ENCODE peak calls at places on chromosomes 12 and 14, in five cellular contexts. C is effector memory CD4-positive, alpha-beta T cell; Q is K562; Y is GM23248; G is neural progenitor cell. N is an unnamed sample. For H3K4me1, the result is how much of the 10 kb centered on the place peaks cover.

GRCh38 chr12:31588976-31589375 is 2.0 kb downstream of the DENND5B start:
- DNase-seq in C (no peak), Q (no peak), Y (peak), G (no peak), N (no peak)

GRCh38 chr12:93256258-93256969 is 121.3 kb upstream of the NUDT4 start:
- DNase-seq in C (no peak), Q (no peak), Y (no peak), G (no peak), N (peak)

GRCh38 chr12:64110864-64111263 is 111.2 kb downstream of the KICS2 start:
- DNase-seq in C (no peak), Q (no peak), Y (peak), G (no peak), N (no peak)

GRCh38 chr14:39731912-39732311 is 299.7 kb upstream of the FBXO33 start:
- DNase-seq in C (no peak), Q (no peak), Y (no peak), G (no peak), N (no peak)

GRCh38 chr14:47715330-47715729 is 39.9 kb upstream of the MDGA2 start:
- DNase-seq in C (no peak), Q (no peak), Y (peak), G (no peak), N (no peak)

GRCh38 chr12:85688837-85689236 is 147.4 kb downstream of the RASSF9 start:
- DNase-seq in C (no peak), Q (no peak), Y (no peak), G (no peak), N (peak)

GRCh38 chr14:67738740-67739504 is 37.2 kb downstream of the RDH12 start:
- DNase-seq in C (no peak), Q (peak), Y (peak), G (no peak), N (no peak)

GRCh38 chr14:71675126-71675901 is 256.9 kb upstream of the RGS6 start:
- DNase-seq in C (no peak), Q (no peak), Y (no peak), G (peak), N (peak)

GRCh38 chr12:121992059-121992879 is 29.4 kb upstream of the BCL7A start:
- DNase-seq in C (no peak), Q (no peak), Y (peak), G (no peak), N (peak)

GRCh38 chr12:75720807-75721206 is 209.4 kb upstream of the KRR1 start:
- DNase-seq in C (no peak), Q (no peak), Y (no peak), G (peak), N (no peak)

GRCh38 chr12:124519741-124520140 is 47.7 kb downstream of the NCOR2 start:
- DNase-seq in C (no peak), Q (no peak), Y (no peak), G (no peak), N (peak)
- H3K4me1 ChIP-seq in C (under half), Q (half or more), Y (half or more), G (under half), N (under half)

GRCh38 chr14:103393687-103394626 is 8.7 kb downstream of the MARK3 start:
- DNase-seq in C (no peak), Q (peak), Y (peak), G (peak), N (peak)
- H3K4me1 ChIP-seq in C (under half), Q (under half), Y (under half), G (under half), N (under half)

GRCh38 chr12:20409639-20410038 is 41.3 kb downstream of the PDE3A start:
- DNase-seq in C (no peak), Q (no peak), Y (no peak), G (no peak), N (no peak)
- H3K4me1 ChIP-seq in C (under half), Q (under half), Y (under half), G (under half), N (under half)

GRCh38 chr14:77065851-77066554 is 32.1 kb upstream of the CIPC start:
- DNase-seq in C (no peak), Q (no peak), Y (peak), G (no peak), N (no peak)

GRCh38 chr14:77062261-77062660 is 33.8 kb upstream of the IRF2BPL start:
- DNase-seq in C (no peak), Q (no peak), Y (no peak), G (no peak), N (no peak)

GRCh38 chr14:77066555-77067172 is 31.4 kb upstream of the CIPC start:
- DNase-seq in C (no peak), Q (no peak), Y (no peak), G (no peak), N (peak)

GRCh38 chr14:77063581-77064289 is 34.3 kb upstream of the CIPC start:
- DNase-seq in C (no peak), Q (no peak), Y (peak), G (no peak), N (no peak)

GRCh38 chr14:77064535-77065178 is 33.4 kb upstream of the CIPC start:
- DNase-seq in C (no peak), Q (no peak), Y (no peak), G (no peak), N (no peak)
- H3K4me1 ChIP-seq in C (under half), Q (under half), Y (under half), G (under half), N (under half)